ENCODE peak calls at places on chromosomes 13 and 19, in four cellular contexts. F, M, K and Q are unnamed samples.

GRCh38 chr19:36051236-36051635 is 2.8 kb downstream of the THAP8 start:
- DNase-seq in F (no peak), M (no peak), K (no peak), Q (no peak)

GRCh38 chr19:900302-901111 is 7.2 kb downstream of the RNU6-9 start:
- DNase-seq in F (no peak), M (no peak), K (no peak), Q (peak; percentile 91)

GRCh38 chr19:17235618-17236413 is 9.8 kb downstream of the OCEL1 start:
- DNase-seq in F (no peak), M (peak; percentile 76), K (peak; percentile 80), Q (peak; percentile 90)

GRCh38 chr13:111947026-111947810 is 119.7 kb upstream of the SOX1 start:
- DNase-seq in F (no peak), M (no peak), K (no peak), Q (no peak)

GRCh38 chr19:4278460-4278901 is 585 bp upstream of the SHD start:
- DNase-seq in F (no peak), M (no peak), K (no peak), Q (peak; percentile 20)

GRCh38 chr19:54684537-54684936 is 21.8 kb downstream of the LILRB4 start:
- DNase-seq in F (no peak), M (no peak), K (no peak), Q (peak; percentile 50)

GRCh38 chr13:81929988-81930387 is 1589.1 kb upstream of the SPRY2 start:
- DNase-seq in F (no peak), M (no peak), K (peak; percentile 43), Q (no peak)

GRCh38 chr19:22327321-22327720 is 41.1 kb downstream of the ZNF729 start:
- DNase-seq in F (no peak), M (no peak), K (no peak), Q (no peak)

GRCh38 chr13:95624020-95624419 is 20.5 kb downstream of the DZIP1 start:
- DNase-seq in F (no peak), M (peak; percentile 64), K (peak; percentile 50), Q (peak; percentile 59)

GRCh38 chr19:33405491-33406461 is 32.3 kb downstream of the CEBPG start:
- DNase-seq in F (no peak), M (no peak), K (no peak), Q (no peak)

GRCh38 chr13:21556051-21556450 is 47.9 kb downstream of the MICU2 start:
- DNase-seq in F (no peak), M (no peak), K (no peak), Q (no peak)

GRCh38 chr13:83796364-83796763 is 85.9 kb downstream of the SLITRK1 start:
- DNase-seq in F (no peak), M (no peak), K (no peak), Q (no peak)

GRCh38 chr13:97235549-97236206 is 13.5 kb downstream of the MBNL2 start:
- DNase-seq in F (no peak), M (no peak), K (peak; percentile 64), Q (no peak)

GRCh38 chr19:12701596-12702282 is 5.3 kb upstream of the FBXW9 start:
- DNase-seq in F (no peak), M (no peak), K (no peak), Q (no peak)

GRCh38 chr13:66933994-66934393 is 296.1 kb downstream of the PCDH9 start:
- DNase-seq in F (no peak), M (peak; percentile 90), K (no peak), Q (peak; percentile 12)

GRCh38 chr19:33039108-33039599 is 25.5 kb downstream of the RHPN2 start:
- DNase-seq in F (no peak), M (no peak), K (no peak), Q (no peak)

GRCh38 chr13:106036870-106037269 is 498.6 kb downstream of the EFNB2 start:
- DNase-seq in F (no peak), M (no peak), K (no peak), Q (no peak)

GRCh38 chr19:17579523-17580244 is 24.2 kb downstream of the COLGALT1 start:
- DNase-seq in F (no peak), M (peak; percentile 26), K (peak; percentile 39), Q (peak; percentile 86)

GRCh38 chr13:76638160-76638559 is 248.0 kb downstream of the KCTD12 start:
- DNase-seq in F (no peak), M (no peak), K (no peak), Q (no peak)

GRCh38 chr13:37141011-37141410 is 35.5 kb upstream of the CSNK1A1L start:
- DNase-seq in F (no peak), M (no peak), K (no peak), Q (no peak)

GRCh38 chr13:60267498-60268202 is 103.9 kb upstream of the DIAPH3 start:
- DNase-seq in F (no peak), M (no peak), K (peak; percentile 2), Q (no peak)

GRCh38 chr13:112956516-112957294 is 12.3 kb upstream of the MCF2L start:
- DNase-seq in F (no peak), M (no peak), K (no peak), Q (no peak)

GRCh38 chr13:53198017-53198416 is 169.4 kb downstream of the OLFM4 start:
- DNase-seq in F (no peak), M (no peak), K (no peak), Q (no peak)

GRCh38 chr19:13843104-13843921 is 33.6 kb upstream of the NANOS3 start:
- DNase-seq in F (no peak), M (peak; percentile 47), K (peak; percentile 59), Q (no peak)

GRCh38 chr19:51821921-51822716 is 27.2 kb downstream of the FPR3 start:
- DNase-seq in F (no peak), M (no peak), K (no peak), Q (no peak)

GRCh38 chr13:70795484-70795883 is 687.2 kb upstream of the KLHL1 start:
- DNase-seq in F (no peak), M (no peak), K (no peak), Q (no peak)
- TF ChIP-seq CTCF in F (no peak), M (no peak), K (no peak), Q (no peak)

GRCh38 chr19:3057275-3057714 is 5.0 kb downstream of the TLE5 start:
- DNase-seq in F (no peak), M (no peak), K (no peak), Q (peak; percentile 45)
- TF ChIP-seq FOS in F (no peak), M (no peak), K (no peak), Q (no peak)

DNA sequence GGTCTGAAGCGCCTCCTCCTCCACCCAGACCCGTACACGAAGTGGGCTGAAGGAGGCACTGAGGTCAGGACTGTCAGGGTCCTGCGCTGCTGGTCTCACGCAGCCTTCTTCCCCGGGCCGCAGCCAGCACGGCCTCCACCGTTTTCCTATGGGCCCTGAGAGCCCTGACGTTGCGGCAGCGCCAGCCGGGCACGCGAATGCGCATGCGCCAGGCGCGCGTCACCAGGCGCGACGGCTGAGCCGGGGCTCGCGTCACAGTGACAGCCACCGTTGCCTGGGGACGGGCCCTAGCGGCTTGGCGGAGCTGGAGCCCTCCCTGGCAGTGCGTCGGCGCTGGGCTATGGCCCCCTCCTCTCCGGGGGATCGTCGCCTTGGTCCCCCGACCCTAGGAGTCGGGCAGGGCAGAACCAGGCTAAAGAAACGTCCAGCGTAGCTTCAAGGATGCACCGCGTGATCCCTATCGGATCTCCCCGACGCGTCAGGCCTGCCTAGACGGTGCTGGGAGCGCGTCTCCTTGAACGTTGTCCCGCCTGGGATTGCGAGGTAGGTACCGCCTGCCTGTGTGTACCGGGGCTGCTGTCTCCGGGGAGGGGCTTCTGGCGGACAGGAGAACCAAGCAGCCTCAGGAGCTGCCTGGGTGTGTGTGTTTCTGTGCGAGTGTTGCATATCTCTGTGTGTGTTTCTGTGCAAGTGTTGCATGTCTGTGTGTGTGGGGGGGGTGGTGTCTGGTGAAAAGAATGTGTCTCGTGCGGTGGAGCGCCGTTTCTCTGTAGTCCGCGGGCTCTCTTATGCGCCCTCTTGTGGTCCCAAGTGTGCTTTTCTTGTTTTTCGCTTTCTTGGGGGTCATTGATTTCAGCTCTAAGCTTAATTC is 43.2 kb downstream of the ZNF571 start:
- DNase-seq in F (no peak), M (peak; percentile 44), K (peak; percentile 57), Q (peak; percentile 62)
- TF ChIP-seq CTCF in F (peak; percentile 7), M (peak; percentile 37), K (peak; percentile 57), Q (peak; percentile 33)

GRCh38 chr19:18789883-18790565 is 1.1 kb downstream of the COMP start:
- DNase-seq in F (no peak), M (no peak), K (no peak), Q (peak; percentile 70)
- TF ChIP-seq FOS in F (no peak), M (no peak), K (no peak), Q (no peak)

DNA sequence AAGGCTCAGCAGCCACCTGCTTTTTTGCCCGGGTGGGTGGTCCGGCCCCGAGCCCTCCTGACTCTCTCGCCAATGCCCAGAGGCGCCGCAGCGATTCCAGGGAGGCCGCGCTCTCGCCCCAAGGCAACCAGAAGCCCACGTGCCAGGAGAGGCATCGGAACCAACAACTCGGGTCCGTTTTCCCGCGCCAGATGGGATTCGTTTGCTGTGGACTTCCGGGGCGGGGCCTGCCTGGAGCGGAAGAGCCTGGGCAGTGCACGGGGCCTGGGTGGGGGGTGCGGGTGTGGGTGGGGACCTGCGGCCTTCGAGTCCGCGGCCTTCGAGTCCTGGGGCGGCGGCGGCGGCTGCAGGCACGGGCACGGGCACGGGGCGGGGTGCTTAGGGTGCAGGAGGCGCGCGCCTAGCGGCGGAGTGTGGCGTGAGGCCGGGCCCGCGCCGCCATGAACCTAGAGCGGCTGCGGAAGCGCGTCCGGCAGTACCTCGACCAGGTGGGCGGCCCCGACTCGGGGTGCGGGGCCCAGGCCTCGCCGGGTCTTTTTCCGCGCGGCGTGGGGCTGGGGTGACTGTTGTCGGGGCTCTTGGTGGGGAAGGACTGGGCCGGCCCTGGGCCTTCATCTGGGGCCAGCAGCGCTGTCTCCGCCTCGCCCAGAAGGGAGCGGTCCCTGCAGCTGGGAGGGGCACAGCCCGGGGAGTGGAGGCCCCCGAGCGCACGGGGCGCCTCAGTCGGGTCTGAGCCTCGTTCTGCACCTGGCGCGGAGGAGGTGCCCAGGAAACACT is at the start of gene CDC16:
- DNase-seq in F (peak; percentile 57), M (peak; percentile 89), K (peak; percentile 76), Q (peak; percentile 95)
- TF ChIP-seq CTCF in F (no peak), M (no peak), K (peak; percentile 29), Q (no peak)

GRCh38 chr13:41588899-41589298 is 131.5 kb downstream of the RGCC start:
- DNase-seq in F (no peak), M (peak; percentile 97), K (peak; percentile 37), Q (peak; percentile 65)
- TF ChIP-seq FOS in F (no peak), M (peak; percentile 93), K (peak; percentile 80), Q (no peak)

GRCh38 chr13:24627090-24627714 is 53.0 kb upstream of the ATP12A start:
- DNase-seq in F (no peak), M (no peak), K (no peak), Q (peak; percentile 70)
- TF ChIP-seq CTCF in F (no peak), M (peak; percentile 33), K (peak; percentile 85), Q (peak; percentile 71)

DNA sequence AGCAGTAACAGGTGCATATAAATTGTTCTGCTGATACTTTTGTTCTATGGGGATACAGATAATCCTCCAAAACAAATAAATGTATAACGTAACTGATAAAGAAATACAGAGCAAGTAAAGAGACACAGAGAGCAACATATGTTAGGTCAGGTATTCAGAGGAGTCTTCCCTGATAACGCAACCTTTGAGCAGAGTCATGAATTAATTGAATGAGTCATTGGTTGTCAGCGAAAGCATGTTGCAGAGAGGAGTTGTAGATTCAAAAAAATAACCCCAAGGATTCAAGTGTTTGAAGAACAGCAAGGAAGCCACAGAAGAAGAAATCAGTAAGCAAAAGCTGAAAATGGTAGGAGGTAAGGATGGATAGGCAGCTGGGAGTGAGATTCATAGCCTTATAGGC is 245.2 kb downstream of the TBC1D4 start:
- DNase-seq in F (no peak), M (no peak), K (no peak), Q (no peak)
- TF ChIP-seq FOS in F (no peak), M (no peak), K (no peak), Q (no peak)

GRCh38 chr13:109431217-109431616 is 355.2 kb downstream of the IRS2 start:
- DNase-seq in F (no peak), M (no peak), K (no peak), Q (no peak)
- TF ChIP-seq CTCF in F (no peak), M (no peak), K (no peak), Q (no peak)